ENCODE peak calls at places on chromosome 5, in nine cellular contexts. G is GM23338; Q is naive B cell; Y is 8988T; N is upper lobe of right lung; K is glutamatergic neuron; V is H54; B is activated CD4-positive, alpha-beta T cell treated with anti-CD3 and anti-CD28 coated beads for 4 hours; A is A549. O is an unnamed sample.

GRCh38 chr5:39080597-39081204 is 6.5 kb upstream of the RICTOR start:
- DNase-seq in G (peak), Q (peak), Y (no peak), N (no peak), K (peak), V (no peak), B (no peak), A (peak), O (no peak)

GRCh38 chr5:969421-969839 is 39.2 kb upstream of the NKD2 start:
- DNase-seq in G (no peak), Q (no peak), Y (no peak), N (peak), K (no peak), V (no peak), B (no peak), A (no peak), O (no peak)

GRCh38 chr5:156186760-156187159 is 140.2 kb upstream of the SGCD start:
- DNase-seq in G (no peak), Q (no peak), Y (no peak), N (no peak), K (no peak), V (no peak), B (no peak), A (peak), O (no peak)

GRCh38 chr5:31027726-31028125 is 165.8 kb upstream of the CDH6 start:
- DNase-seq in G (no peak), Q (no peak), Y (no peak), N (no peak), K (no peak), V (no peak), B (no peak), A (peak), O (no peak)

GRCh38 chr5:124677376-124677998 is 69.0 kb downstream of the ZNF608 start:
- DNase-seq in G (no peak), Q (no peak), Y (no peak), N (no peak), K (no peak), V (no peak), B (no peak), A (no peak), O (no peak)

GRCh38 chr5:72147601-72148000 is 40.3 kb downstream of the MAP1B start:
- DNase-seq in G (no peak), Q (no peak), Y (no peak), N (no peak), K (no peak), V (no peak), B (no peak), A (no peak), O (no peak)

GRCh38 chr5:143664623-143665022 is 147.3 kb upstream of the HMHB1 start:
- DNase-seq in G (no peak), Q (no peak), Y (no peak), N (no peak), K (no peak), V (no peak), B (no peak), A (no peak), O (no peak)

GRCh38 chr5:146860213-146860891 is 18.2 kb downstream of the PPP2R2B start:
- DNase-seq in G (no peak), Q (no peak), Y (no peak), N (no peak), K (no peak), V (no peak), B (no peak), A (no peak), O (no peak)

GRCh38 chr5:88829773-88830172 is 53.2 kb downstream of the MEF2C start:
- DNase-seq in G (no peak), Q (no peak), Y (no peak), N (no peak), K (no peak), V (no peak), B (no peak), A (no peak), O (no peak)